ENCODE peak calls at places on chromosome 7, in six cellular contexts. G is pancreas, Y is Peyer's patch, L is uterus, M is tibial nerve, N is aorta. A is an unnamed sample.

GRCh38 chr7:27078616-27079233 is 17.1 kb downstream of the HOXA1 start:
- DNase-seq in G (no peak), Y (no peak), L (no peak), M (no peak), N (no peak), A (no peak)

GRCh38 chr7:112938895-112939588 is 147.6 kb downstream of the GPR85 start:
- DNase-seq in G (no peak), Y (no peak), L (peak; percentile 24), M (no peak), N (peak; percentile 62), A (no peak)

GRCh38 chr7:16688249-16688648 is 42.3 kb downstream of the BZW2 start:
- DNase-seq in G (no peak), Y (no peak), L (no peak), M (no peak), N (no peak), A (peak; percentile 6)

GRCh38 chr7:156397249-156397648 is 243.3 kb upstream of the RNF32 start:
- DNase-seq in G (no peak), Y (no peak), L (no peak), M (no peak), N (no peak), A (no peak)

GRCh38 chr7:130401531-130401930 is 21.2 kb downstream of the CPA1 start:
- DNase-seq in G (no peak), Y (no peak), L (no peak), M (no peak), N (no peak), A (no peak)

GRCh38 chr7:35254496-35255416 is 856 bp upstream of the TBX20 start:
- DNase-seq in G (no peak), Y (no peak), L (no peak), M (no peak), N (no peak), A (no peak)

GRCh38 chr7:2934211-2934731 is 90.2 kb upstream of the GNA12 start:
- DNase-seq in G (no peak), Y (peak; percentile 27), L (no peak), M (no peak), N (peak; percentile 40), A (peak; percentile 70)

GRCh38 chr7:50644586-50644985 is 79.4 kb upstream of the DDC start:
- DNase-seq in G (no peak), Y (no peak), L (no peak), M (no peak), N (no peak), A (no peak)

GRCh38 chr7:42055171-42055570 is 181.8 kb downstream of the GLI3 start:
- DNase-seq in G (no peak), Y (no peak), L (no peak), M (no peak), N (no peak), A (no peak)

GRCh38 chr7:159200421-159200820 is 55.8 kb upstream of the VIPR2 start:
- DNase-seq in G (no peak), Y (no peak), L (no peak), M (no peak), N (no peak), A (no peak)

GRCh38 chr7:73967832-73968295 is 60.1 kb upstream of the ELN start:
- DNase-seq in G (no peak), Y (no peak), L (no peak), M (no peak), N (no peak), A (no peak)

GRCh38 chr7:2807455-2807845 is 36.7 kb downstream of the GNA12 start:
- DNase-seq in G (no peak), Y (no peak), L (no peak), M (no peak), N (no peak), A (no peak)

GRCh38 chr7:98178321-98178720 is 32.9 kb upstream of the BHLHA15 start:
- DNase-seq in G (peak; percentile 94), Y (no peak), L (no peak), M (no peak), N (no peak), A (no peak)

GRCh38 chr7:96304573-96304972 is 17.3 kb downstream of the SLC25A13 start:
- DNase-seq in G (no peak), Y (no peak), L (no peak), M (no peak), N (no peak), A (peak; percentile 84)

GRCh38 chr7:120843121-120843520 is 14.8 kb downstream of the TSPAN12 start:
- DNase-seq in G (no peak), Y (no peak), L (no peak), M (no peak), N (no peak), A (no peak)

GRCh38 chr7:81002471-81002870 is 83.6 kb upstream of the SEMA3C start:
- DNase-seq in G (no peak), Y (no peak), L (no peak), M (no peak), N (no peak), A (no peak)

GRCh38 chr7:141920281-141920680 is 4.1 kb downstream of the OR9A4 start:
- DNase-seq in G (no peak), Y (no peak), L (no peak), M (no peak), N (no peak), A (peak; percentile 45)

GRCh38 chr7:67653856-67654442 is 657.3 kb downstream of the TYW1 start:
- DNase-seq in G (no peak), Y (no peak), L (no peak), M (no peak), N (no peak), A (no peak)

GRCh38 chr7:12357508-12357907 is 46.2 kb downstream of the VWDE start:
- DNase-seq in G (no peak), Y (no peak), L (no peak), M (no peak), N (no peak), A (no peak)

GRCh38 chr7:53101026-53101425 is 65.6 kb downstream of the POM121L12 start:
- DNase-seq in G (no peak), Y (no peak), L (no peak), M (no peak), N (no peak), A (no peak)

GRCh38 chr7:105462765-105463164 is 59.3 kb downstream of the PUS7 start:
- DNase-seq in G (no peak), Y (no peak), L (no peak), M (no peak), N (no peak), A (no peak)

GRCh38 chr7:101856488-101857357 is 39.3 kb downstream of the CUX1 start:
- DNase-seq in G (peak; percentile 89), Y (peak; percentile 96), L (peak; percentile 84), M (peak; percentile 51), N (peak; percentile 91), A (peak; percentile 81)

GRCh38 chr7:120856198-120856597 is 1.7 kb downstream of the TSPAN12 start:
- DNase-seq in G (no peak), Y (no peak), L (no peak), M (no peak), N (no peak), A (no peak)

GRCh38 chr7:31735991-31736982 is 49.3 kb downstream of the PPP1R17 start:
- DNase-seq in G (peak; percentile 63), Y (peak; percentile 50), L (peak; percentile 41), M (peak; percentile 40), N (no peak), A (no peak)

GRCh38 chr7:144975882-144976281 is 140.0 kb upstream of the TPK1 start:
- DNase-seq in G (no peak), Y (no peak), L (no peak), M (no peak), N (no peak), A (no peak)

GRCh38 chr7:44279731-44280505 is 45.5 kb downstream of the CAMK2B start:
- DNase-seq in G (no peak), Y (peak; percentile 15), L (peak; percentile 5), M (peak; percentile 5), N (peak; percentile 32), A (no peak)

GRCh38 chr7:44280993-44281721 is 44.2 kb downstream of the CAMK2B start:
- DNase-seq in G (no peak), Y (peak; percentile 41), L (peak; percentile 5), M (peak; percentile 3), N (peak; percentile 25), A (no peak)

GRCh38 chr7:44281811-44282600 is 43.4 kb downstream of the CAMK2B start:
- DNase-seq in G (no peak), Y (peak; percentile 40), L (peak; percentile 11), M (peak; percentile 7), N (peak; percentile 40), A (no peak)

GRCh38 chr7:44279286-44279685 is 46.1 kb downstream of the CAMK2B start:
- DNase-seq in G (no peak), Y (peak; percentile 22), L (peak; percentile 7), M (no peak), N (peak; percentile 16), A (no peak)

DNA sequence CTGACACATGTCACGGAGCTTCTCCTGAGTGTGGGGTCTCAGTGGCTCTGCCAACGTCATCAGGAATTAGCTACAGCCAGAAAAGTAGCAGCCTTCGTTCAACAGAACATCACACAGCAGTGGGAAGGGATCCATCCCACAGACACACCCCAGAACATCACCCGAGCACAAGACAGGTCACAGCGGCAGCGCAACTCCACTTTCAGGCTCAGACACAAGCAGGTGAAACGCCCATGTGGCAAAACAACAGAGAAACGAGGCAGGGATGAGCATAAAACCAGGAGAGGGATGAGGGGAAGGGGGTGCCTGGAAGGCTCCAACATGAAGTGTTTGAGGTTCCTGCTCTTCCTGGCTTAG is 44.8 kb downstream of the CAMK2B start:
- DNase-seq in G (no peak), Y (peak; percentile 7), L (peak; percentile 2), M (peak; percentile 3), N (peak; percentile 9), A (no peak)
- H3K27ac ChIP-seq in G (no peak overlapping the region), Y (no peak overlapping the region), L (no peak overlapping the region), M (peak overlapping the region; percentile 70), N (no peak overlapping the region), A (no peak overlapping the region)

GRCh38 chr7:64849250-64849923 is 53.7 kb upstream of the ZNF273 start:
- DNase-seq in G (no peak), Y (no peak), L (no peak), M (no peak), N (no peak), A (peak; percentile 86)
- H3K27ac ChIP-seq in G (no peak overlapping the region), Y (no peak overlapping the region), L (no peak overlapping the region), M (no peak overlapping the region), N (no peak overlapping the region), A (peak overlapping the region; percentile 42)

DNA sequence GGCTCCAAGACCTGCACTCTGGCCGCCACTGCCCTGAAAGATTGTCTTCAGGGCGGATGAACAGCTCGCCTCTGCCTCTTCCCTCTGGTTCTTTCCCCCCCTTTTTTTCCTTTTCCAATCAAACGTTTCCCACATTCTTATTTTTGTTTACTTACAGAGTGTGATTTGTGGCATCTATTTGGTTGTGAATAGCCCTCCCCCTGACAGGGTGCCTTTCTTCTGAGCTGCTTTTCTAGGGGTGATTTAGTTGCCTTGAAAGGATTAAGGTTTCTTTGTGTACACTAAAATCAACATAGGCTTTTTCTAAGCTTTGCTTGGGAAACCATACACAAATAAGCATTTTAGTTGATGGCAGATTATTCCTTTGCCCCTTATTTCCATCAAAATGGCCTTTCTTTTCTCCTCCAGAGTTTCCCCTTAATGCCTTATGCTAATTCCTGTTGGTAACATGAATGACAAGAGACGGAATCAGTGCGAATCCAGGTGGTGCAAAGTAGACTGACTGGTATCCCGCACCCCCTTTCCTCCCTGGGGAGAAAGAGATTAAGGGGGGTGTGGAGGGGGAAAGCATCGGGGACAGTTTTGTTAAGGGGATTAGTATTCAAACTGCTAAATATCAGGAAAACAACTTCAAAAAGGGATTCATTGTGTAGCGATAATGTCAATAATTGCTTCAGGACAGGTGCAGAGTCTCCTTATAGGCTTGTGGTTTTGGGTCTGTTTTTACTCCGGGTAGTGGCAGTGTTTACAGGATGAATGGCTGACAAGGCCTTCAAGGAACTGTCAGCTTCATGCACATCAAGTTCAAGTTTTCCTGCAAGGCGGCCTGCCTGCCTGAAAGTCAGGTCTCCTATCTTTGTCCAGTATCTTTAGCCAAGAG is 431.6 kb upstream of the GALNT17 start:
- DNase-seq in G (no peak), Y (no peak), L (no peak), M (no peak), N (no peak), A (no peak)
- H3K27ac ChIP-seq in G (no peak overlapping the region), Y (no peak overlapping the region), L (no peak overlapping the region), M (peak overlapping the region; percentile 8), N (no peak overlapping the region), A (no peak overlapping the region)

GRCh38 chr7:138370956-138371355 is 89.1 kb upstream of the TRIM24 start:
- DNase-seq in G (no peak), Y (no peak), L (no peak), M (no peak), N (no peak), A (no peak)
- H3K27ac ChIP-seq in G (no peak overlapping the region), Y (no peak overlapping the region), L (no peak overlapping the region), M (no peak overlapping the region), N (no peak overlapping the region), A (no peak overlapping the region)

A was measured in epithelial cell of prostate.